ENCODE peak calls at places on chromosomes 6 and 20, in nine cellular contexts. One of them, this sample, is unnamed. For H3K27me3, the result is how much of the 10 kb centered on the place peaks cover.

GRCh38 chr6:170147832-170148708 is 142.8 kb downstream of the DLL1 start:
- DNase-seq in endodermal cell: peak
- DNase-seq in aorta: peak
- DNase-seq in CD4-positive, alpha-beta memory T cell: peak
- DNase-seq in CD4-positive, CD25-positive, alpha-beta regulatory T cell: no peak
- DNase-seq in right cardiac atrium: no peak
- DNase-seq in GM12878: no peak
- DNase-seq in naive thymus-derived CD4-positive, alpha-beta T cell: peak
- DNase-seq in CD4-positive, alpha-beta T cell: no peak
- DNase-seq in this sample: peak

GRCh38 chr6:159935633-159936032 is 33.2 kb upstream of the IGF2R start:
- DNase-seq in endodermal cell: no peak
- DNase-seq in aorta: no peak
- DNase-seq in CD4-positive, alpha-beta memory T cell: no peak
- DNase-seq in CD4-positive, CD25-positive, alpha-beta regulatory T cell: no peak
- DNase-seq in right cardiac atrium: peak
- DNase-seq in GM12878: no peak
- DNase-seq in naive thymus-derived CD4-positive, alpha-beta T cell: no peak
- DNase-seq in CD4-positive, alpha-beta T cell: no peak
- DNase-seq in this sample: no peak

GRCh38 chr20:3000852-3001523 is 42.4 kb upstream of the GNRH2 start:
- DNase-seq in endodermal cell: no peak
- DNase-seq in aorta: no peak
- DNase-seq in CD4-positive, alpha-beta memory T cell: peak
- DNase-seq in CD4-positive, CD25-positive, alpha-beta regulatory T cell: no peak
- DNase-seq in right cardiac atrium: no peak
- DNase-seq in GM12878: no peak
- DNase-seq in naive thymus-derived CD4-positive, alpha-beta T cell: peak
- DNase-seq in CD4-positive, alpha-beta T cell: no peak
- DNase-seq in this sample: peak

GRCh38 chr6:148874698-148875293 is 128.0 kb downstream of the UST start:
- DNase-seq in endodermal cell: peak
- DNase-seq in aorta: no peak
- DNase-seq in CD4-positive, alpha-beta memory T cell: no peak
- DNase-seq in CD4-positive, CD25-positive, alpha-beta regulatory T cell: no peak
- DNase-seq in right cardiac atrium: no peak
- DNase-seq in GM12878: no peak
- DNase-seq in naive thymus-derived CD4-positive, alpha-beta T cell: no peak
- DNase-seq in CD4-positive, alpha-beta T cell: no peak
- DNase-seq in this sample: no peak

GRCh38 chr6:63839485-63839884 is 203.9 kb downstream of the PHF3 start:
- DNase-seq in endodermal cell: no peak
- DNase-seq in aorta: no peak
- DNase-seq in CD4-positive, alpha-beta memory T cell: no peak
- DNase-seq in CD4-positive, CD25-positive, alpha-beta regulatory T cell: no peak
- DNase-seq in right cardiac atrium: no peak
- DNase-seq in GM12878: no peak
- DNase-seq in naive thymus-derived CD4-positive, alpha-beta T cell: no peak
- DNase-seq in CD4-positive, alpha-beta T cell: no peak
- DNase-seq in this sample: no peak

GRCh38 chr6:152642578-152643375 is 5.6 kb upstream of the SYNE1 start:
- DNase-seq in endodermal cell: peak
- DNase-seq in aorta: peak
- DNase-seq in CD4-positive, alpha-beta memory T cell: no peak
- DNase-seq in CD4-positive, CD25-positive, alpha-beta regulatory T cell: no peak
- DNase-seq in right cardiac atrium: peak
- DNase-seq in GM12878: no peak
- DNase-seq in naive thymus-derived CD4-positive, alpha-beta T cell: no peak
- DNase-seq in CD4-positive, alpha-beta T cell: no peak
- DNase-seq in this sample: peak

GRCh38 chr20:45918182-45918737 is 6.3 kb upstream of the PLTP start:
- DNase-seq in endodermal cell: no peak
- DNase-seq in aorta: no peak
- DNase-seq in CD4-positive, alpha-beta memory T cell: no peak
- DNase-seq in CD4-positive, CD25-positive, alpha-beta regulatory T cell: no peak
- DNase-seq in right cardiac atrium: no peak
- DNase-seq in GM12878: no peak
- DNase-seq in naive thymus-derived CD4-positive, alpha-beta T cell: no peak
- DNase-seq in CD4-positive, alpha-beta T cell: no peak
- DNase-seq in this sample: no peak

GRCh38 chr6:38391206-38391908 is 248.4 kb downstream of the BTBD9 start:
- DNase-seq in endodermal cell: no peak
- DNase-seq in aorta: no peak
- DNase-seq in CD4-positive, alpha-beta memory T cell: no peak
- DNase-seq in CD4-positive, CD25-positive, alpha-beta regulatory T cell: no peak
- DNase-seq in right cardiac atrium: no peak
- DNase-seq in GM12878: no peak
- DNase-seq in naive thymus-derived CD4-positive, alpha-beta T cell: no peak
- DNase-seq in CD4-positive, alpha-beta T cell: no peak
- DNase-seq in this sample: peak

GRCh38 chr6:81996414-81996813 is 243.9 kb upstream of the TENT5A start:
- DNase-seq in endodermal cell: no peak
- DNase-seq in aorta: no peak
- DNase-seq in CD4-positive, alpha-beta memory T cell: no peak
- DNase-seq in CD4-positive, CD25-positive, alpha-beta regulatory T cell: no peak
- DNase-seq in right cardiac atrium: no peak
- DNase-seq in GM12878: no peak
- DNase-seq in naive thymus-derived CD4-positive, alpha-beta T cell: no peak
- DNase-seq in CD4-positive, alpha-beta T cell: no peak
- DNase-seq in this sample: no peak

GRCh38 chr6:40328376-40328987 is 258.7 kb downstream of the LRFN2 start:
- DNase-seq in endodermal cell: peak
- DNase-seq in aorta: no peak
- DNase-seq in CD4-positive, alpha-beta memory T cell: peak
- DNase-seq in CD4-positive, CD25-positive, alpha-beta regulatory T cell: no peak
- DNase-seq in right cardiac atrium: no peak
- DNase-seq in GM12878: no peak
- DNase-seq in naive thymus-derived CD4-positive, alpha-beta T cell: peak
- DNase-seq in CD4-positive, alpha-beta T cell: peak
- DNase-seq in this sample: peak

GRCh38 chr20:3550857-3551256 is 80.0 kb downstream of the ATRN start:
- DNase-seq in endodermal cell: no peak
- DNase-seq in aorta: no peak
- DNase-seq in CD4-positive, alpha-beta memory T cell: no peak
- DNase-seq in CD4-positive, CD25-positive, alpha-beta regulatory T cell: no peak
- DNase-seq in right cardiac atrium: no peak
- DNase-seq in GM12878: no peak
- DNase-seq in naive thymus-derived CD4-positive, alpha-beta T cell: no peak
- DNase-seq in CD4-positive, alpha-beta T cell: no peak
- DNase-seq in this sample: no peak

DNA sequence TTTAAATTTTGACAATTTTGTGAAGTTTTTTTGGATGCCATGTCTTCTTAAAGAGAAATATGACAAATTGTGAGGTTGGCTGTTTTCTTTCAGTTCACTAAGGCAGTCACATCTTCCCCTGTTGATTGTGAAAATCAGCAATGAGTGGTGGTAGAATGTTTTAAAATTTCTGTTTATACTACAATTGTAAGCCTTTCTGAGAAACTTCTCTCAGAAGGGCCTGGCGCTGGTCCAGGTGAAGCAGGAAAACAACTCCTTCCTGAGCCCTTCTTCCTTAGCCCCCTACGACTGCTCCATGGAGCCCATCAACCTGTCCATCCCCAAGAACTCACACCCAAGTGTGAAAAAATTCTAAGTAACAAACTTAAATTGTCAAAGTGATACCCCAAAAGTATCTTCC is 80.6 kb downstream of the SSR1 start:
- DNase-seq in endodermal cell: no peak
- DNase-seq in aorta: no peak
- DNase-seq in CD4-positive, alpha-beta memory T cell: no peak
- DNase-seq in CD4-positive, CD25-positive, alpha-beta regulatory T cell: no peak
- DNase-seq in right cardiac atrium: no peak
- DNase-seq in GM12878: no peak
- DNase-seq in naive thymus-derived CD4-positive, alpha-beta T cell: no peak
- DNase-seq in CD4-positive, alpha-beta T cell: no peak
- DNase-seq in this sample: no peak
- H3K27me3 ChIP-seq in endodermal cell: under half
- H3K27me3 ChIP-seq in aorta: under half
- H3K27me3 ChIP-seq in CD4-positive, alpha-beta memory T cell: under half
- H3K27me3 ChIP-seq in CD4-positive, CD25-positive, alpha-beta regulatory T cell: under half
- H3K27me3 ChIP-seq in right cardiac atrium: under half
- H3K27me3 ChIP-seq in GM12878: under half
- H3K27me3 ChIP-seq in naive thymus-derived CD4-positive, alpha-beta T cell: under half
- H3K27me3 ChIP-seq in CD4-positive, alpha-beta T cell: under half
- H3K27me3 ChIP-seq in this sample: under half

GRCh38 chr6:111714403-111715270 is 109.0 kb upstream of the TRAF3IP2 start:
- DNase-seq in endodermal cell: no peak
- DNase-seq in aorta: no peak
- DNase-seq in CD4-positive, alpha-beta memory T cell: no peak
- DNase-seq in CD4-positive, CD25-positive, alpha-beta regulatory T cell: no peak
- DNase-seq in right cardiac atrium: no peak
- DNase-seq in GM12878: no peak
- DNase-seq in naive thymus-derived CD4-positive, alpha-beta T cell: no peak
- DNase-seq in CD4-positive, alpha-beta T cell: no peak
- DNase-seq in this sample: no peak

GRCh38 chr6:111713196-111713705 is 107.6 kb upstream of the TRAF3IP2 start:
- DNase-seq in endodermal cell: no peak
- DNase-seq in aorta: no peak
- DNase-seq in CD4-positive, alpha-beta memory T cell: no peak
- DNase-seq in CD4-positive, CD25-positive, alpha-beta regulatory T cell: no peak
- DNase-seq in right cardiac atrium: no peak
- DNase-seq in GM12878: no peak
- DNase-seq in naive thymus-derived CD4-positive, alpha-beta T cell: no peak
- DNase-seq in CD4-positive, alpha-beta T cell: no peak
- DNase-seq in this sample: no peak

GRCh38 chr6:111712398-111712797 is 106.7 kb upstream of the TRAF3IP2 start:
- DNase-seq in endodermal cell: no peak
- DNase-seq in aorta: no peak
- DNase-seq in CD4-positive, alpha-beta memory T cell: no peak
- DNase-seq in CD4-positive, CD25-positive, alpha-beta regulatory T cell: no peak
- DNase-seq in right cardiac atrium: no peak
- DNase-seq in GM12878: no peak
- DNase-seq in naive thymus-derived CD4-positive, alpha-beta T cell: no peak
- DNase-seq in CD4-positive, alpha-beta T cell: no peak
- DNase-seq in this sample: no peak

GRCh38 chr6:111715321-111715720 is 109.6 kb upstream of the TRAF3IP2 start:
- DNase-seq in endodermal cell: no peak
- DNase-seq in aorta: no peak
- DNase-seq in CD4-positive, alpha-beta memory T cell: peak
- DNase-seq in CD4-positive, CD25-positive, alpha-beta regulatory T cell: peak
- DNase-seq in right cardiac atrium: no peak
- DNase-seq in GM12878: no peak
- DNase-seq in naive thymus-derived CD4-positive, alpha-beta T cell: peak
- DNase-seq in CD4-positive, alpha-beta T cell: peak
- DNase-seq in this sample: no peak

DNA sequence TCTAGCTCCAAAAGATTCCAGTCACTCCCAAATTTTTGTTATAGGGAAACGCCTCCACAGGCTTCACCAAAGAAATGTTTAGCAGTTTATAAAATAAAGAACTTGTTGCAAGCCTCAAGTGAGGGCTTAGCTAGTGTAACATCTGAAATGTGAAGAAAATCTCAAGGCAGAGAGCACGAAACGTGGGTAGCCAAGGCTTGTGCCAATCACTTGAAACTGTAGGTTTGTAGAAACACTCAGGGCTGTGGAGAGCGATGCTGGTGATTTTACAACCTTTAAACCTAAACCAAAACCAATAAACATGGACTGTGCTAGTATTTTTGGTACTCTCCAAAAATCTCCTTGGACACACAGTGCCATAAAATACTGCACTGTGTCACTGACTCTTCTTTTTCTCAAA is 108.1 kb upstream of the TRAF3IP2 start:
- DNase-seq in endodermal cell: no peak
- DNase-seq in aorta: no peak
- DNase-seq in CD4-positive, alpha-beta memory T cell: no peak
- DNase-seq in CD4-positive, CD25-positive, alpha-beta regulatory T cell: no peak
- DNase-seq in right cardiac atrium: no peak
- DNase-seq in GM12878: no peak
- DNase-seq in naive thymus-derived CD4-positive, alpha-beta T cell: no peak
- DNase-seq in CD4-positive, alpha-beta T cell: no peak
- DNase-seq in this sample: no peak
- H3K27me3 ChIP-seq in endodermal cell: under half
- H3K27me3 ChIP-seq in aorta: under half
- H3K27me3 ChIP-seq in CD4-positive, alpha-beta memory T cell: under half
- H3K27me3 ChIP-seq in CD4-positive, CD25-positive, alpha-beta regulatory T cell: under half
- H3K27me3 ChIP-seq in right cardiac atrium: under half
- H3K27me3 ChIP-seq in GM12878: under half
- H3K27me3 ChIP-seq in naive thymus-derived CD4-positive, alpha-beta T cell: under half
- H3K27me3 ChIP-seq in CD4-positive, alpha-beta T cell: under half
- H3K27me3 ChIP-seq in this sample: under half

GRCh38 chr6:113293106-113293505 is 564.0 kb upstream of the MARCKS start:
- DNase-seq in endodermal cell: no peak
- DNase-seq in aorta: no peak
- DNase-seq in CD4-positive, alpha-beta memory T cell: no peak
- DNase-seq in CD4-positive, CD25-positive, alpha-beta regulatory T cell: no peak
- DNase-seq in right cardiac atrium: no peak
- DNase-seq in GM12878: peak
- DNase-seq in naive thymus-derived CD4-positive, alpha-beta T cell: no peak
- DNase-seq in CD4-positive, alpha-beta T cell: no peak
- DNase-seq in this sample: no peak

GRCh38 chr6:113290684-113291083 is 566.5 kb upstream of the MARCKS start:
- DNase-seq in endodermal cell: no peak
- DNase-seq in aorta: no peak
- DNase-seq in CD4-positive, alpha-beta memory T cell: no peak
- DNase-seq in CD4-positive, CD25-positive, alpha-beta regulatory T cell: no peak
- DNase-seq in right cardiac atrium: no peak
- DNase-seq in GM12878: no peak
- DNase-seq in naive thymus-derived CD4-positive, alpha-beta T cell: no peak
- DNase-seq in CD4-positive, alpha-beta T cell: no peak
- DNase-seq in this sample: no peak

GRCh38 chr6:113287396-113287795 is 569.7 kb upstream of the MARCKS start:
- DNase-seq in endodermal cell: no peak
- DNase-seq in aorta: no peak
- DNase-seq in CD4-positive, alpha-beta memory T cell: no peak
- DNase-seq in CD4-positive, CD25-positive, alpha-beta regulatory T cell: no peak
- DNase-seq in right cardiac atrium: no peak
- DNase-seq in GM12878: peak
- DNase-seq in naive thymus-derived CD4-positive, alpha-beta T cell: no peak
- DNase-seq in CD4-positive, alpha-beta T cell: no peak
- DNase-seq in this sample: no peak

GRCh38 chr6:113291751-113292445 is 565.2 kb upstream of the MARCKS start:
- DNase-seq in endodermal cell: no peak
- DNase-seq in aorta: no peak
- DNase-seq in CD4-positive, alpha-beta memory T cell: no peak
- DNase-seq in CD4-positive, CD25-positive, alpha-beta regulatory T cell: no peak
- DNase-seq in right cardiac atrium: no peak
- DNase-seq in GM12878: no peak
- DNase-seq in naive thymus-derived CD4-positive, alpha-beta T cell: no peak
- DNase-seq in CD4-positive, alpha-beta T cell: no peak
- DNase-seq in this sample: no peak

GRCh38 chr6:113288409-113288808 is 568.7 kb upstream of the MARCKS start:
- DNase-seq in endodermal cell: no peak
- DNase-seq in aorta: no peak
- DNase-seq in CD4-positive, alpha-beta memory T cell: no peak
- DNase-seq in CD4-positive, CD25-positive, alpha-beta regulatory T cell: no peak
- DNase-seq in right cardiac atrium: no peak
- DNase-seq in GM12878: no peak
- DNase-seq in naive thymus-derived CD4-positive, alpha-beta T cell: no peak
- DNase-seq in CD4-positive, alpha-beta T cell: no peak
- DNase-seq in this sample: no peak
- H3K27me3 ChIP-seq in endodermal cell: under half
- H3K27me3 ChIP-seq in aorta: under half
- H3K27me3 ChIP-seq in CD4-positive, alpha-beta memory T cell: under half
- H3K27me3 ChIP-seq in CD4-positive, CD25-positive, alpha-beta regulatory T cell: under half
- H3K27me3 ChIP-seq in right cardiac atrium: under half
- H3K27me3 ChIP-seq in GM12878: under half
- H3K27me3 ChIP-seq in naive thymus-derived CD4-positive, alpha-beta T cell: under half
- H3K27me3 ChIP-seq in CD4-positive, alpha-beta T cell: under half
- H3K27me3 ChIP-seq in this sample: under half

DNA sequence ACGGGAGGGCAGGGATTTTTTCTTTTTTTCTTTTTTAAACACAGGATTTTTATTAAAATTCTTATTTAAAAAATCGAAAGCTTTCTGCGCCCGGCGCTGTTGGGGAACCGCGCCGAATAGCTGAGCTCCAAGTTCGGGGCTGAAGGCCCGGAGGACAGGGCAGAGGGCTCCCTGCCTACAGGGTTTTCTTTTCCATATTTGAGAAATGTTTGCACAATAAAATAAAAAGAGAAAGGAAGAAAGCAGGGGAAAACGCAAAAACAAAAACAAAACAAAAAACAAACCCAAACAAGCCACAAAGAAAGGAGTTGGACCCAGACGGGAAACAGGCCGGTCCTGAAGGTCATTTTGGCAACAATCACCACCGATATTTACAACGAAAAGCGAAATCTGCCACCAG is 2.9 kb downstream of the NKX2-2 start:
- DNase-seq in endodermal cell: peak
- DNase-seq in aorta: no peak
- DNase-seq in CD4-positive, alpha-beta memory T cell: no peak
- DNase-seq in CD4-positive, CD25-positive, alpha-beta regulatory T cell: no peak
- DNase-seq in right cardiac atrium: no peak
- DNase-seq in GM12878: no peak
- DNase-seq in naive thymus-derived CD4-positive, alpha-beta T cell: no peak
- DNase-seq in CD4-positive, alpha-beta T cell: no peak
- DNase-seq in this sample: no peak
- H3K27me3 ChIP-seq in endodermal cell: half or more
- H3K27me3 ChIP-seq in aorta: under half
- H3K27me3 ChIP-seq in CD4-positive, alpha-beta memory T cell: half or more
- H3K27me3 ChIP-seq in CD4-positive, CD25-positive, alpha-beta regulatory T cell: under half
- H3K27me3 ChIP-seq in right cardiac atrium: under half
- H3K27me3 ChIP-seq in GM12878: under half
- H3K27me3 ChIP-seq in naive thymus-derived CD4-positive, alpha-beta T cell: under half
- H3K27me3 ChIP-seq in CD4-positive, alpha-beta T cell: half or more
- H3K27me3 ChIP-seq in this sample: half or more

This sample was measured in GM23338.